ENCODE peak calls at places on chromosomes 13 and 19, in four cellular contexts. One of them, this sample, is unnamed.

GRCh38 chr19:9645466-9645865 is 24.4 kb upstream of the ZNF561 start:
- DNase-seq in Jurkat, Clone E6-1: no peak
- DNase-seq in EL: no peak
- DNase-seq in suprapubic skin: no peak
- DNase-seq in this sample: no peak

GRCh38 chr13:75135325-75135825 is 346.6 kb downstream of the TBC1D4 start:
- DNase-seq in suprapubic skin: no peak
- DNase-seq in EL: peak; percentile 99
- DNase-seq in Jurkat, Clone E6-1: no peak
- DNase-seq in this sample: no peak

GRCh38 chr19:6235031-6235951 is 44.5 kb downstream of the MLLT1 start:
- DNase-seq in Jurkat, Clone E6-1: no peak
- DNase-seq in suprapubic skin: no peak
- DNase-seq in EL: no peak
- DNase-seq in this sample: no peak

GRCh38 chr19:11964858-11965645 is at the start of gene ZNF763:
- DNase-seq in suprapubic skin: peak; percentile 97
- DNase-seq in Jurkat, Clone E6-1: peak; percentile 76
- DNase-seq in EL: peak; percentile 90
- DNase-seq in this sample: peak; percentile 96

GRCh38 chr19:13053761-13054604 is 48.7 kb downstream of the LYL1 start:
- DNase-seq in suprapubic skin: peak; percentile 92
- DNase-seq in Jurkat, Clone E6-1: no peak
- DNase-seq in EL: peak; percentile 98
- DNase-seq in this sample: peak; percentile 97

GRCh38 chr19:3285647-3286176 is 61.3 kb downstream of the CELF5 start:
- DNase-seq in Jurkat, Clone E6-1: no peak
- DNase-seq in suprapubic skin: no peak
- DNase-seq in EL: no peak
- DNase-seq in this sample: no peak

GRCh38 chr13:71067164-71067815 is 799.7 kb downstream of the DACH1 start:
- DNase-seq in suprapubic skin: no peak
- DNase-seq in EL: no peak
- DNase-seq in Jurkat, Clone E6-1: no peak
- DNase-seq in this sample: no peak

GRCh38 chr13:112793545-112794445 is 104.0 kb downstream of the ATP11A start:
- DNase-seq in suprapubic skin: peak; percentile 67
- DNase-seq in Jurkat, Clone E6-1: no peak
- DNase-seq in EL: no peak
- DNase-seq in this sample: no peak

GRCh38 chr13:73077867-73078266 is 19.1 kb downstream of the KLF5 start:
- DNase-seq in EL: no peak
- DNase-seq in Jurkat, Clone E6-1: no peak
- DNase-seq in suprapubic skin: no peak
- DNase-seq in this sample: no peak

GRCh38 chr19:10611907-10612306 is 13.4 kb upstream of the SLC44A2 start:
- DNase-seq in suprapubic skin: no peak
- DNase-seq in Jurkat, Clone E6-1: no peak
- DNase-seq in EL: no peak
- DNase-seq in this sample: no peak

GRCh38 chr13:25775986-25776385 is 275.8 kb downstream of the SHISA2 start:
- DNase-seq in EL: no peak
- DNase-seq in Jurkat, Clone E6-1: no peak
- DNase-seq in suprapubic skin: no peak
- DNase-seq in this sample: peak; percentile 57

GRCh38 chr13:112587359-112587766 is 590 bp downstream of the TUBGCP3 start:
- DNase-seq in suprapubic skin: peak; percentile 89
- DNase-seq in EL: peak; percentile 92
- DNase-seq in Jurkat, Clone E6-1: peak; percentile 44
- DNase-seq in this sample: peak; percentile 74

GRCh38 chr13:112443191-112444000 is 67.2 kb downstream of the SPACA7 start:
- DNase-seq in Jurkat, Clone E6-1: no peak
- DNase-seq in suprapubic skin: peak; percentile 75
- DNase-seq in EL: no peak
- DNase-seq in this sample: peak; percentile 78

This sample was measured in lower leg skin.